ENCODE peak calls at places on chromosomes 16 and 17, in four cellular contexts. N is DND-41; M is naive thymus-derived CD8-positive, alpha-beta T cell; U is progenitor cell of endocrine pancreas. Q is an unnamed sample.
A peak's percentile ranks its signal among the peaks of the same experiment; 100 is the strongest.

GRCh38 chr17:58331815-58332719 is 3.5 kb upstream of the TSPOAP1 start:
- DNase-seq in N (peak; percentile 98), M (peak; percentile 75), U (no peak), Q (no peak)

GRCh38 chr17:27578718-27579085 is 52.3 kb upstream of the LGALS9 start:
- DNase-seq in N (no peak), M (no peak), U (no peak), Q (no peak)

GRCh38 chr17:29155966-29156338 is 24.2 kb downstream of the MYO18A start:
- DNase-seq in N (no peak), M (no peak), U (no peak), Q (no peak)

GRCh38 chr17:63542218-63542545 is 8.1 kb upstream of the DCAF7 start:
- DNase-seq in N (no peak), M (no peak), U (no peak), Q (no peak)

GRCh38 chr17:73492802-73493139 is 151.5 kb downstream of the SDK2 start:
- DNase-seq in N (no peak), M (no peak), U (no peak), Q (peak; percentile 20)

GRCh38 chr16:78732693-78733092 is 633.2 kb downstream of the WWOX start:
- DNase-seq in N (no peak), M (no peak), U (no peak), Q (no peak)

GRCh38 chr16:49158029-49158642 is 123.5 kb downstream of the CBLN1 start:
- DNase-seq in N (peak; percentile 70), M (no peak), U (peak; percentile 56), Q (no peak)

GRCh38 chr16:3520861-3521260 is 20.1 kb downstream of the CLUAP1 start:
- DNase-seq in N (no peak), M (no peak), U (no peak), Q (no peak)

GRCh38 chr16:81189100-81189664 is 49.3 kb upstream of the BCO1 start:
- DNase-seq in N (no peak), M (no peak), U (no peak), Q (no peak)

GRCh38 chr16:88354229-88355092 is 28.3 kb upstream of the ZNF469 start:
- DNase-seq in N (no peak), M (no peak), U (no peak), Q (no peak)

GRCh38 chr16:86297391-86297790 is 212.9 kb upstream of the FOXF1 start:
- DNase-seq in N (no peak), M (no peak), U (no peak), Q (no peak)

Q was measured in NCI-H2227 treated with DMSO at 0.1 percent for 48 hours.